ENCODE peak calls at places on chromosomes 1 and 21, in ten cellular contexts. K is activated naive CD8-positive, alpha-beta T cell treated with anti-CD3 and anti-CD28 coated beads, Interleukin-2, amount 50 U/mL, for 24 hours; E is omental fat pad; P is GM12878; Q is left lung; O is mucosa of descending colon; Z is PC-3; C is left lobe of liver; N is heart left ventricle; F is left ventricle myocardium superior. T is an unnamed sample.

GRCh38 chr1:200384818-200385390 is 24.9 kb downstream of the ZNF281 start:
- ATAC-seq in F (no peak), Q (no peak), P (peak), C (no peak), K (no peak), Z (no peak), N (no peak), E (no peak), O (no peak), T (no peak)

GRCh38 chr1:202227997-202228401 is 34.4 kb downstream of the LGR6 start:
- ATAC-seq in F (no peak), N (no peak), Q (no peak), Z (no peak), P (peak), O (peak), C (no peak), E (no peak), K (no peak), T (no peak)

GRCh38 chr1:175874081-175874480 is 130.7 kb upstream of the TNR start:
- ATAC-seq in Z (no peak), N (no peak), K (no peak), C (no peak), P (no peak), O (no peak), E (no peak), F (no peak), Q (no peak), T (no peak)

GRCh38 chr1:94688646-94689045 is 131.5 kb upstream of the SLC44A3 start:
- ATAC-seq in Z (no peak), F (no peak), O (no peak), N (no peak), Q (no peak), C (no peak), K (no peak), E (no peak), P (no peak), T (no peak)

GRCh38 chr1:111161843-111162242 is 21.8 kb downstream of the CEPT1 start:
- ATAC-seq in Z (no peak), E (no peak), P (no peak), K (no peak), Q (no peak), O (peak), F (no peak), N (no peak), C (peak), T (peak)

GRCh38 chr1:153568367-153569099 is 2.9 kb upstream of the S100A2 start:
- ATAC-seq in N (peak), E (peak), P (peak), Z (peak), C (peak), F (peak), O (peak), K (peak), Q (peak), T (peak)

GRCh38 chr21:38474124-38474523 is 24.2 kb downstream of the ERG start:
- ATAC-seq in Q (no peak), E (no peak), O (no peak), C (no peak), K (no peak), N (peak), Z (no peak), P (no peak), F (peak), T (no peak)

GRCh38 chr1:211281322-211282022 is 22.3 kb downstream of the RCOR3 start:
- ATAC-seq in P (no peak), Q (no peak), E (no peak), O (no peak), F (peak), C (no peak), Z (peak), N (no peak), K (peak), T (no peak)

GRCh38 chr1:208235983-208236761 is 8.0 kb downstream of the PLXNA2 start:
- ATAC-seq in E (peak), C (no peak), P (peak), O (peak), K (peak), N (peak), Q (peak), Z (no peak), F (peak), T (peak)

GRCh38 chr1:11466416-11466815 is 12.5 kb upstream of the DISP3 start:
- ATAC-seq in C (no peak), N (no peak), Z (no peak), O (no peak), K (no peak), E (no peak), Q (no peak), F (no peak), P (no peak), T (no peak)

GRCh38 chr1:16043521-16043920 is at the start of gene CLCNKB:
- ATAC-seq in C (no peak), K (no peak), E (no peak), P (no peak), N (no peak), Q (no peak), F (no peak), Z (no peak), O (peak), T (no peak)

GRCh38 chr1:166869318-166870099 is 6.6 kb downstream of the TADA1 start:
- ATAC-seq in P (peak), C (peak), E (no peak), O (no peak), Z (no peak), Q (no peak), N (no peak), K (no peak), F (no peak), T (no peak)

GRCh38 chr1:226029568-226030225 is 30.6 kb upstream of the SDE2 start:
- ATAC-seq in Z (no peak), E (no peak), N (no peak), O (peak), Q (peak), C (peak), F (no peak), P (peak), K (no peak), T (no peak)

GRCh38 chr1:228748431-228748830 is 13.2 kb downstream of the RHOU start:
- ATAC-seq in O (no peak), E (no peak), K (peak), N (no peak), Z (no peak), P (no peak), F (no peak), Q (no peak), C (no peak), T (no peak)

GRCh38 chr1:27491748-27492700 is 2.1 kb upstream of the WASF2 start:
- ATAC-seq in C (no peak), O (no peak), E (no peak), P (peak), K (no peak), Z (no peak), F (peak), N (no peak), Q (no peak), T (no peak)